ENCODE peak calls at places on chromosome 15, in five cellular contexts. Z is IMR-90, J is A549, Y is SK-N-SH, E is GM12878. D is an unnamed sample.

GRCh38 chr15:69979269-69979668 is 118.4 kb downstream of the TLE3 start:
- DNase-seq in Z (peak), J (peak), Y (no peak), E (no peak), D (peak)

GRCh38 chr15:29266052-29266572 is 3.5 kb downstream of the NSMCE3 start:
- DNase-seq in Z (no peak), J (no peak), Y (no peak), E (no peak), D (no peak)

GRCh38 chr15:70267306-70267705 is 169.6 kb upstream of the TLE3 start:
- DNase-seq in Z (no peak), J (no peak), Y (no peak), E (no peak), D (no peak)

GRCh38 chr15:101698314-101698713 is 26.0 kb downstream of the TARS3 start:
- DNase-seq in Z (peak), J (no peak), Y (no peak), E (no peak), D (no peak)

GRCh38 chr15:67914537-67915373 is 74.9 kb upstream of the RNU6-1 start:
- DNase-seq in Z (peak), J (peak), Y (no peak), E (no peak), D (peak)

GRCh38 chr15:91992940-91993339 is 139.4 kb downstream of the SLCO3A1 start:
- DNase-seq in Z (no peak), J (no peak), Y (no peak), E (no peak), D (no peak)

GRCh38 chr15:69554321-69554961 is 101.8 kb downstream of the RPLP1 start:
- DNase-seq in Z (peak), J (peak), Y (no peak), E (no peak), D (no peak)

GRCh38 chr15:64046347-64047153 is at the start of gene DAPK2:
- DNase-seq in Z (peak), J (peak), Y (peak), E (no peak), D (peak)

GRCh38 chr15:98599911-98600685 is 48.2 kb upstream of the IGF1R start:
- DNase-seq in Z (peak), J (no peak), Y (no peak), E (peak), D (no peak)

GRCh38 chr15:80404719-80405553 is 754 bp downstream of the ARNT2 start:
- DNase-seq in Z (peak), J (peak), Y (peak), E (no peak), D (no peak)

GRCh38 chr15:29095746-29096145 is 173.9 kb downstream of the NSMCE3 start:
- DNase-seq in Z (no peak), J (no peak), Y (no peak), E (no peak), D (no peak)

GRCh38 chr15:48800811-48801460 is 9.9 kb downstream of the CEP152 start:
- DNase-seq in Z (peak), J (peak), Y (peak), E (no peak), D (peak)

GRCh38 chr15:63933522-63933921 is 99.8 kb upstream of the HERC1 start:
- DNase-seq in Z (peak), J (no peak), Y (no peak), E (no peak), D (peak)

GRCh38 chr15:86164222-86164898 is 84.7 kb downstream of the AGBL1 start:
- DNase-seq in Z (no peak), J (no peak), Y (no peak), E (no peak), D (no peak)

GRCh38 chr15:70507772-70508351 is 255.5 kb downstream of the UACA start:
- DNase-seq in Z (peak), J (peak), Y (no peak), E (no peak), D (no peak)

GRCh38 chr15:92377083-92377789 is 16.4 kb upstream of the ST8SIA2 start:
- DNase-seq in Z (no peak), J (peak), Y (no peak), E (no peak), D (peak)

GRCh38 chr15:40058476-40059140 is 19.6 kb upstream of the SRP14 start:
- DNase-seq in Z (peak), J (no peak), Y (no peak), E (no peak), D (no peak)

GRCh38 chr15:42284551-42284950 is 11.3 kb upstream of the TMEM87A start:
- DNase-seq in Z (no peak), J (no peak), Y (no peak), E (no peak), D (no peak)

GRCh38 chr15:84638103-84638502 is 16.0 kb downstream of the WDR73 start:
- DNase-seq in Z (peak), J (peak), Y (no peak), E (no peak), D (peak)
- TF ChIP-seq RCOR1 in Z (no peak), J (no peak), Y (no peak), E (no peak), D (no peak)

GRCh38 chr15:33675246-33675645 is 293.1 kb upstream of the CHRM5 start:
- DNase-seq in Z (no peak), J (peak), Y (peak), E (no peak), D (peak)
- TF ChIP-seq CTCF in Z (peak), J (peak), Y (peak), E (peak), D (peak)

DNA sequence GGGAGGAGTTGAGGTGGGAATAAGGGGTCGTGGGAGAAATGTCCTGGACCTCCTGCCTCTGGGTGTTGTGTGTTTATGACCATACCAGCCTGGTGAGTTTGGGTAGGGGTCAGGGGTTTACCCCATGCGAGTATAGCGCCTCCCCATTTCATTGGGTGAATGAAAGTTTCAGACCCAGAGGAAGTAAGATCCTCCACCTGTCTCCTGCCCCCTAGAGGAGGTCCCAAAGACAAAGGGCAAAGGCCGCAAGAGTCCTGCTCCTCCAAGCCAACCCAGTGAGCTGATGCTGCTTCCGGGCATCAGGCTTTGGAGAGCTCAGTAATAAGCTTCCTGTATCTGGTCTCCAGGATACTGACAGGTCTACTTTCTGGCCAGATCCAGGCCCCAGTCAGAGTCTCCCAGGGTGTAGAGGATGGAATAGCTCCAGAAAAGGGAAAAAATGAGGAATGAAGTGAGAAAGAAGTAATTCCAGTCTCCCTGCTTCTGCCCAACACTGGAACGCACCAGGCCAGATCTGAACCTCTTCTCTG is 6.4 kb upstream of the TBC1D21 start:
- DNase-seq in Z (no peak), J (no peak), Y (no peak), E (no peak), D (peak)
- TF ChIP-seq RCOR1 in Z (no peak), J (no peak), Y (no peak), E (no peak), D (no peak)

DNA sequence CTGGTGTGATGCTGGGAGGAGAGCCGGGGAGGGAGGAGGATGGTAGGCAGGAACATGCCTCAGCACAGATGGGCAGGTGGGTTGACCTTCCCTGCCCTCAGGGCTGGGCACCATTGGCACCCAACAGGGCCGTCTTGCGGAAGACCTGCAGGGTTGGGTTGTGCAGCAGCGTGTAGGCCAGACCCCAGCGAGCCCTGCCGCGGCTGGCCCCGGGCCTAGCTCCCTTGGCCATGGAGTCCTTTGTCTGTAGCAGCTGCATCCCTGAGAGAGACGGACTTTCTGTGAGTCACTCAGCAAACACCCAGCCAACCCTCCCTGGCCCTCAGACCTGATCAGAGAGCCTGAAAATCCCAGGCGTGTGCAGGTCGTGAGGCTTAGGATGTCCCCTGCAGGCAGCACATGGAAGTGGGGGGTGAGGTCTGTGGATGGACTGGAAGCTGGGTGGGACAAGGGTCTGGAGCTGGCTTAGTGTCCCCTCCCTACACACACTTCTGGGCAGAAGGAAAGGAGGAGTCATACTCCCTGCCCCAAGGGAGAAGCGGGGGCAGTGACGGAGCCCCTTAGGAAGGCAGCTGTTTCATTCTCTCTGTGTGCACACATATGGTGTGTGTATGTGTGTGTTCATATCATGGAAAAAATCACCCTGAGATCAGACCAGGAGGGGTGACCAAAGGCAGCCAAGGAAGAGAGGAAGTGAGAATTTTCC is 6.6 kb downstream of the ISLR start:
- DNase-seq in Z (peak), J (peak), Y (peak), E (no peak), D (no peak)
- TF ChIP-seq CTCF in Z (no peak), J (no peak), Y (no peak), E (no peak), D (no peak)

DNA sequence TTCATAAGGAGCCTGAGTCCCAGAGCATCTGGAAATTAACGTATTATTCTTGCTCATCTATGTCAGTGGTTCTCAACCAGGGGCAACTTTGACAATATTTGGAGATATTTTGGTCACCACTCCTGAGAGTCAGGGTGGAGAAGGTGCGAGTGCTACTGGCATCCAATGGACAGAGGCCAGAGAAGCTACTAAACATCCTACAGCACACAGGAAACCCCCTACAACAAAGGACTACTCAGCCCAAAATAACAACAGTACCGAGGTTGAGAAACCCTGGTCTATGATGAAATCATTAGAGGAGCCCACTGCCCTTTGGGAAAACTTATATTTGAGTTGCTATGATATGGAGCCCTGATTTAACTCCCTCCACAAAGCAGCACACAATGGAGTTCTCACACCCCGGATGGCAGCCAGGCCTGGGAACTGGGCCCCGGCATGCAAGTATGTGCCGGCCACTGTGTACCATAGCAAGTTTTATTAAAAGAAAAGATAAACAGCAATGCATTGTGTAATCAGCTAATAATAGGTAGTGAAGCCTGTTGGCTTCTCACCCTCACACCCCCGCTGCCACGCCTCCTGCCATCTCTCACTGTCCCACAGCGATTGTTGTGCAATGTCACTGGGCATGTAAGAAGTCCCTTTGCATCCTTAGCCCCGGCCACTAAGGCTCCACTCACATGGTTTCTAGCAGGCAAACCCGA is 109.8 kb downstream of the AQP9 start:
- DNase-seq in Z (peak), J (no peak), Y (no peak), E (no peak), D (no peak)
- TF ChIP-seq RCOR1 in Z (no peak), J (no peak), Y (no peak), E (no peak), D (no peak)

GRCh38 chr15:46502668-46503067 is 867.8 kb downstream of the SQOR start:
- DNase-seq in Z (no peak), J (no peak), Y (no peak), E (no peak), D (no peak)
- TF ChIP-seq CTCF in Z (no peak), J (no peak), Y (peak), E (no peak), D (no peak)

GRCh38 chr15:31325432-31325975 is 1.1 kb upstream of the KLF13 start:
- DNase-seq in Z (peak), J (no peak), Y (peak), E (no peak), D (peak)
- TF ChIP-seq RCOR1 in Z (no peak), J (no peak), Y (no peak), E (no peak), D (no peak)

GRCh38 chr15:62119224-62119925 is 45.7 kb downstream of the C2CD4B start:
- DNase-seq in Z (peak), J (peak), Y (no peak), E (no peak), D (no peak)
- TF ChIP-seq CTCF in Z (no peak), J (no peak), Y (no peak), E (no peak), D (no peak)

GRCh38 chr15:66472176-66472999 is 25.2 kb downstream of the SNAPC5 start:
- DNase-seq in Z (peak), J (no peak), Y (no peak), E (peak), D (no peak)
- TF ChIP-seq RCOR1 in Z (no peak), J (no peak), Y (no peak), E (no peak), D (no peak)

GRCh38 chr15:50523736-50524318 is 22.6 kb downstream of the USP50 start:
- DNase-seq in Z (no peak), J (no peak), Y (no peak), E (no peak), D (no peak)

DNA sequence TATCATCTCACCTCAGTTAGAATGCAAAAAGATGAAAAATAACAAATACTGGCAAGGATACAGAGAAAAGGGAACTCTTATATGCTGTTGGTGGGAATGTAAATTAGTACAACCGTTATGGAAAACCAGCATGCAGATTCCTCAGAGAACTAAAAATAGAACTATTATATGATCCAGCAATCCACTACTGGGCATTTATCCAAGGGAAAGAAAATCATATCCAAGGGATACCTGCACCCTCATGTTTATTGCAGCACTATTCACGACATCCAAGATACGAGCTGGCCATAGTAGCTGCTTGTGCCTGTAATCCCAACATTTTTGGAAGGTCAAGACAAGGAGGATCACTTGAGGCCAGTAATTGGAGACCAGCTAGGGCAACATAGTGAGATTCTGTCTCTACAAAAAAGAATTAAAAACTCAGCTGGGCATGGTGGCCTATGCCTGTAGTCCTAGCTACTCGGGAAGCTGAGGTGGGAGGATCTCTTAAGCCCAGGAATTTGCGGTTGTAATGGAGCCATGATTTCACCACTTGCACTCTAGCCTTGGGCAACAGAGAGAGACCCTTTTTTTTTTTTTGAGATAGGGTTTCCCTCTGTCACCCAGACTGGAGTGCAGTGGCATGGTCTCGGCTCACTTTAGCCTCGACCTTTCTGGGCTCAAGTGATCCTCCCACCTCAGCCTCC is 26.6 kb downstream of the USP50 start:
- DNase-seq in Z (peak), J (no peak), Y (no peak), E (no peak), D (no peak)
- TF ChIP-seq CTCF in Z (no peak), J (no peak), Y (no peak), E (no peak), D (no peak)

D was measured in K562.